ENCODE peak calls at places on chromosome 15, in eight cellular contexts. K is CD4-positive, alpha-beta memory T cell; B is GM20000; W is EL; F is amygdala; Z is left colon; G is MV-4-11; N is COR-L47. J is an unnamed sample.

GRCh38 chr15:82572311-82572710 is 32.1 kb upstream of the RPS17 start:
- DNase-seq in K (no peak), B (no peak), W (no peak), F (peak), Z (no peak), G (no peak), N (no peak), J (no peak)

GRCh38 chr15:52196891-52197290 is 5.7 kb upstream of the GNB5 start:
- DNase-seq in K (no peak), B (no peak), W (no peak), F (no peak), Z (no peak), G (peak), N (no peak), J (no peak)

GRCh38 chr15:84582583-84583157 is 18.1 kb upstream of the ZSCAN2 start:
- DNase-seq in K (no peak), B (no peak), W (peak), F (no peak), Z (no peak), G (peak), N (no peak), J (no peak)

GRCh38 chr15:49814709-49815108 is 193.9 kb downstream of the DTWD1 start:
- DNase-seq in K (no peak), B (no peak), W (no peak), F (no peak), Z (no peak), G (peak), N (no peak), J (no peak)

GRCh38 chr15:26981492-26981891 is 10.5 kb downstream of the GABRG3 start:
- DNase-seq in K (no peak), B (no peak), W (no peak), F (no peak), Z (no peak), G (peak), N (no peak), J (no peak)

GRCh38 chr15:55858661-55859060 is 115.7 kb upstream of the PRTG start:
- DNase-seq in K (no peak), B (no peak), W (peak), F (no peak), Z (no peak), G (no peak), N (peak), J (no peak)

GRCh38 chr15:49015896-49016295 is 30.4 kb downstream of the SECISBP2L start:
- DNase-seq in K (no peak), B (no peak), W (no peak), F (no peak), Z (no peak), G (no peak), N (no peak), J (no peak)

GRCh38 chr15:29942548-29942947 is 120.3 kb upstream of the TJP1 start:
- DNase-seq in K (no peak), B (no peak), W (no peak), F (no peak), Z (no peak), G (no peak), N (no peak), J (no peak)

GRCh38 chr15:77768107-77768506 is 135.4 kb upstream of the LINGO1 start:
- DNase-seq in K (no peak), B (no peak), W (no peak), F (no peak), Z (no peak), G (no peak), N (peak), J (no peak)

GRCh38 chr15:56763496-56763895 is 30.2 kb upstream of the ZNF280D start:
- DNase-seq in K (no peak), B (no peak), W (no peak), F (no peak), Z (no peak), G (no peak), N (no peak), J (no peak)